ENCODE peak calls at places on chromosomes 5 and 9, in six cellular contexts. One of them, this sample, is unnamed.
A peak's percentile ranks its signal among the peaks of the same experiment; 100 is the strongest.

GRCh38 chr5:113321266-113321665 is 113.5 kb downstream of the TSSK1B start:
- DNase-seq in cardiac septum: no peak
- DNase-seq in RPMI7951: no peak
- DNase-seq in ureter: no peak
- DNase-seq in fibroblast of pulmonary artery: no peak
- DNase-seq in naive thymus-derived CD8-positive, alpha-beta T cell: no peak
- DNase-seq in this sample: no peak

GRCh38 chr5:66646570-66646969 is 50.4 kb downstream of the MAST4 start:
- DNase-seq in naive thymus-derived CD8-positive, alpha-beta T cell: no peak
- DNase-seq in ureter: no peak
- DNase-seq in cardiac septum: no peak
- DNase-seq in fibroblast of pulmonary artery: peak; percentile 46
- DNase-seq in RPMI7951: no peak
- DNase-seq in this sample: no peak

GRCh38 chr5:168883253-168883880 is 304.2 kb upstream of the PANK3 start:
- DNase-seq in RPMI7951: no peak
- DNase-seq in cardiac septum: no peak
- DNase-seq in fibroblast of pulmonary artery: no peak
- DNase-seq in ureter: no peak
- DNase-seq in naive thymus-derived CD8-positive, alpha-beta T cell: no peak
- DNase-seq in this sample: no peak

GRCh38 chr5:166505546-166505945 is 1785.9 kb upstream of the WWC1 start:
- DNase-seq in ureter: no peak
- DNase-seq in naive thymus-derived CD8-positive, alpha-beta T cell: no peak
- DNase-seq in RPMI7951: no peak
- DNase-seq in cardiac septum: no peak
- DNase-seq in fibroblast of pulmonary artery: no peak
- DNase-seq in this sample: no peak

GRCh38 chr5:93249651-93250289 is 331.2 kb downstream of the NR2F1-AS1 start:
- DNase-seq in ureter: no peak
- DNase-seq in RPMI7951: peak; percentile 78
- DNase-seq in fibroblast of pulmonary artery: peak; percentile 73
- DNase-seq in naive thymus-derived CD8-positive, alpha-beta T cell: no peak
- DNase-seq in cardiac septum: no peak
- DNase-seq in this sample: no peak

GRCh38 chr9:37301369-37302172 is 120.9 kb upstream of the GRHPR start:
- DNase-seq in naive thymus-derived CD8-positive, alpha-beta T cell: no peak
- DNase-seq in RPMI7951: no peak
- DNase-seq in ureter: no peak
- DNase-seq in fibroblast of pulmonary artery: no peak
- DNase-seq in cardiac septum: no peak
- DNase-seq in this sample: no peak

GRCh38 chr5:176528761-176529115 is 8.5 kb downstream of the RNF44 start:
- DNase-seq in fibroblast of pulmonary artery: no peak
- DNase-seq in ureter: no peak
- DNase-seq in cardiac septum: no peak
- DNase-seq in RPMI7951: no peak
- DNase-seq in naive thymus-derived CD8-positive, alpha-beta T cell: no peak
- DNase-seq in this sample: no peak

GRCh38 chr9:78685471-78685870 is 388.5 kb downstream of the PSAT1 start:
- DNase-seq in fibroblast of pulmonary artery: no peak
- DNase-seq in naive thymus-derived CD8-positive, alpha-beta T cell: no peak
- DNase-seq in cardiac septum: no peak
- DNase-seq in ureter: no peak
- DNase-seq in RPMI7951: no peak
- DNase-seq in this sample: no peak

GRCh38 chr5:176810084-176810597 is at the start of gene UNC5A:
- DNase-seq in cardiac septum: no peak
- DNase-seq in fibroblast of pulmonary artery: peak; percentile 36
- DNase-seq in naive thymus-derived CD8-positive, alpha-beta T cell: peak; percentile 10
- DNase-seq in RPMI7951: peak; percentile 14
- DNase-seq in ureter: no peak
- DNase-seq in this sample: peak; percentile 9

GRCh38 chr5:142748568-142749249 is 21.5 kb upstream of the ARHGAP26 start:
- DNase-seq in cardiac septum: no peak
- DNase-seq in naive thymus-derived CD8-positive, alpha-beta T cell: peak; percentile 36
- DNase-seq in fibroblast of pulmonary artery: no peak
- DNase-seq in RPMI7951: peak; percentile 19
- DNase-seq in ureter: no peak
- DNase-seq in this sample: no peak